ENCODE peak calls at places on chromosome 3, in seven cellular contexts. P is neuronal stem cell; N is CD4-positive, alpha-beta memory T cell; K is uterus; X is heart left ventricle; H is lung; Y is fibroblast of lung. V is an unnamed sample.
A peak's percentile ranks its signal among the peaks of the same experiment; 100 is the strongest.

GRCh38 chr3:128318275-128318920 is 148.3 kb downstream of the DNAJB8 start:
- DNase-seq in Y (no peak), P (no peak), X (no peak), H (no peak), K (no peak), N (no peak), V (peak; percentile 33)

GRCh38 chr3:38130219-38130618 is 6.7 kb downstream of the ACAA1 start:
- DNase-seq in P (no peak), Y (no peak), H (no peak), X (no peak), N (no peak), K (no peak), V (no peak)

GRCh38 chr3:59559721-59560514 is 510.1 kb upstream of the CFAP20DC start:
- DNase-seq in K (no peak), X (no peak), N (no peak), P (no peak), Y (peak; percentile 100), H (no peak), V (no peak)

GRCh38 chr3:51686512-51687215 is 15.6 kb downstream of the TEX264 start:
- DNase-seq in K (no peak), P (no peak), Y (peak; percentile 47), X (peak; percentile 87), H (peak; percentile 40), N (peak; percentile 82), V (no peak)

GRCh38 chr3:150414989-150415388 is 6.9 kb downstream of the TSC22D2 start:
- DNase-seq in N (no peak), X (no peak), Y (peak; percentile 64), P (no peak), K (no peak), H (no peak), V (no peak)

GRCh38 chr3:87006844-87007439 is 16.0 kb upstream of the VGLL3 start:
- DNase-seq in H (no peak), N (no peak), P (no peak), X (no peak), Y (peak; percentile 28), K (no peak), V (no peak)

GRCh38 chr3:53258600-53259426 is 3.0 kb upstream of the TKT start:
- DNase-seq in K (no peak), N (no peak), P (no peak), Y (no peak), H (no peak), X (no peak), V (no peak)

GRCh38 chr3:61449327-61450040 is 111.9 kb upstream of the PTPRG start:
- DNase-seq in X (no peak), Y (no peak), K (no peak), N (no peak), H (no peak), P (no peak), V (no peak)

GRCh38 chr3:64685800-64686445 is 1.9 kb downstream of the ADAMTS9 start:
- DNase-seq in N (no peak), Y (peak; percentile 93), X (peak; percentile 96), H (peak; percentile 93), P (peak; percentile 94), K (peak; percentile 96), V (peak; percentile 99)

GRCh38 chr3:42741796-42742195 is 31.3 kb downstream of the CCDC13 start:
- DNase-seq in K (no peak), X (no peak), H (no peak), Y (no peak), P (no peak), N (no peak), V (no peak)

GRCh38 chr3:69339766-69340165 is 46.1 kb downstream of the FRMD4B start:
- DNase-seq in X (peak; percentile 38), K (no peak), H (peak; percentile 34), N (no peak), P (no peak), Y (no peak), V (peak; percentile 69)

GRCh38 chr3:133572158-133573053 is 1.1 kb upstream of the CDV3 start:
- DNase-seq in P (no peak), Y (peak; percentile 41), N (no peak), X (no peak), K (no peak), H (no peak), V (no peak)

GRCh38 chr3:123424321-123424998 is 24.4 kb downstream of the ADCY5 start:
- DNase-seq in Y (no peak), X (peak; percentile 46), H (no peak), P (no peak), K (peak; percentile 58), N (no peak), V (no peak)

GRCh38 chr3:127170794-127171193 is 22.1 kb upstream of the PRR23E start:
- DNase-seq in X (no peak), Y (peak; percentile 78), P (no peak), H (no peak), K (no peak), N (no peak), V (no peak)

GRCh38 chr3:189947068-189947467 is 173.6 kb downstream of the P3H2 start:
- DNase-seq in Y (no peak), X (no peak), H (no peak), P (no peak), K (no peak), N (no peak), V (no peak)

GRCh38 chr3:14301558-14301957 is 100.8 kb upstream of the SLC6A6 start:
- DNase-seq in Y (no peak), P (no peak), X (no peak), N (no peak), H (peak; percentile 53), K (peak; percentile 56), V (peak; percentile 86)

GRCh38 chr3:144900366-144900765 is 928.7 kb downstream of the DIPK2A start:
- DNase-seq in X (no peak), H (no peak), P (no peak), Y (peak; percentile 0), N (no peak), K (no peak), V (no peak)

GRCh38 chr3:194577985-194578905 is 55.0 kb downstream of the TMEM44 start:
- DNase-seq in X (no peak), H (no peak), P (no peak), K (no peak), Y (peak; percentile 97), N (no peak), V (no peak)

GRCh38 chr3:106628407-106628806 is 748.8 kb upstream of the CCDC54 start:
- DNase-seq in K (no peak), P (no peak), X (no peak), Y (peak; percentile 60), N (no peak), H (no peak), V (no peak)

GRCh38 chr3:170338690-170339340 is 18.7 kb upstream of the SKIL start:
- DNase-seq in P (no peak), Y (no peak), X (no peak), N (no peak), H (no peak), K (no peak), V (no peak)
- H3K9me3 ChIP-seq in P (peaks cover 17% of the 10 kb centered on the region), Y (no peaks in the 10 kb centered on the region), X (peaks cover 6% of the 10 kb centered on the region), N (no peaks in the 10 kb centered on the region), H (no peaks in the 10 kb centered on the region), K (no peaks in the 10 kb centered on the region), V (no peaks in the 10 kb centered on the region)

GRCh38 chr3:23430781-23431423 is 227.8 kb downstream of the UBE2E2 start:
- DNase-seq in P (no peak), Y (peak; percentile 38), X (no peak), H (no peak), K (no peak), N (no peak), V (no peak)
- H3K27ac ChIP-seq in P (no peak overlapping the region), Y (no peak overlapping the region), X (no peak overlapping the region), H (no peak overlapping the region), K (no peak overlapping the region), N (no peak overlapping the region), V (no peak overlapping the region)

GRCh38 chr3:30277494-30277893 is 328.9 kb upstream of the TGFBR2 start:
- DNase-seq in K (no peak), N (no peak), H (no peak), P (no peak), Y (no peak), X (no peak), V (no peak)
- H3K9me3 ChIP-seq in K (no peaks in the 10 kb centered on the region), N (no peaks in the 10 kb centered on the region), H (no peaks in the 10 kb centered on the region), P (peaks cover 19% of the 10 kb centered on the region), Y (no peaks in the 10 kb centered on the region), X (no peaks in the 10 kb centered on the region), V (no peaks in the 10 kb centered on the region)

GRCh38 chr3:113261996-113262665 is 50.8 kb downstream of the BOC start:
- DNase-seq in P (no peak), K (peak; percentile 53), H (no peak), Y (peak; percentile 57), N (no peak), X (no peak), V (no peak)
- H3K27ac ChIP-seq in P (peak overlapping the region; percentile 99), K (peak overlapping the region; percentile 82), H (no peak overlapping the region), Y (no peak overlapping the region), N (no peak overlapping the region), X (peak overlapping the region; percentile 87), V (peak overlapping the region; percentile 56)

GRCh38 chr3:16140894-16141285 is 33.6 kb upstream of the GALNT15 start:
- DNase-seq in P (no peak), X (no peak), N (no peak), Y (no peak), K (no peak), H (no peak), V (no peak)
- H3K9me3 ChIP-seq in P (peaks cover 4% of the 10 kb centered on the region), X (peaks cover 12% of the 10 kb centered on the region), N (no peaks in the 10 kb centered on the region), Y (peaks cover 2% of the 10 kb centered on the region), K (no peaks in the 10 kb centered on the region), H (no peaks in the 10 kb centered on the region), V (no peaks in the 10 kb centered on the region)

GRCh38 chr3:135965506-135966348 is at the start of gene PPP2R3A:
- DNase-seq in K (peak; percentile 92), X (peak; percentile 87), Y (peak; percentile 85), H (peak; percentile 79), N (peak; percentile 57), P (peak; percentile 90), V (peak; percentile 94)
- H3K27ac ChIP-seq in K (peak within 1 kb of the TSS; percentile 93), X (peak within 1 kb of the TSS; percentile 93), Y (peak within 1 kb of the TSS; percentile 80), H (peak within 1 kb of the TSS; percentile 95), N (no peak within 1 kb of the TSS), P (peak within 1 kb of the TSS; percentile 93), V (peak within 1 kb of the TSS; percentile 94)

V was measured in sigmoid colon.